ENCODE peak calls at places on chromosomes 4 and X, in seven cellular contexts. J, C, Y, U, W, Z and S are unnamed samples.

GRCh38 chr4:85005865-85006377 is 39.4 kb upstream of the WDFY3 start:
- DNase-seq in W (no peak), Y (peak; percentile 76), Z (peak; percentile 78), C (no peak), U (peak; percentile 89), J (peak; percentile 70), S (peak; percentile 89)

GRCh38 chr4:183471960-183472708 is 27.7 kb downstream of the CDKN2AIP start:
- DNase-seq in W (peak; percentile 6), J (peak; percentile 81), C (peak; percentile 73), U (peak; percentile 84), Y (peak; percentile 87), Z (no peak), S (peak; percentile 61)

GRCh38 chr4:182863501-182863900 is 53.7 kb downstream of the DCTD start:
- DNase-seq in W (no peak), Z (no peak), U (no peak), J (no peak), Y (no peak), C (no peak), S (no peak)

GRCh38 chr4:105520819-105521790 is 31.3 kb upstream of the ARHGEF38 start:
- DNase-seq in J (peak; percentile 41), Y (peak; percentile 74), W (no peak), Z (peak; percentile 18), C (no peak), U (peak; percentile 62), S (peak; percentile 64)

GRCh38 chr4:169234137-169234855 is 36.5 kb downstream of the SH3RF1 start:
- DNase-seq in W (no peak), Z (no peak), U (no peak), C (no peak), J (no peak), Y (peak; percentile 66), S (peak; percentile 50)

GRCh38 chrX:28590394-28590793 is 3.1 kb downstream of the IL1RAPL1 start:
- DNase-seq in W (no peak), U (no peak), Y (peak; percentile 36), C (no peak), J (no peak), Z (no peak), S (no peak)

GRCh38 chr4:102612824-102613366 is 111.7 kb downstream of the NFKB1 start:
- DNase-seq in Z (no peak), Y (no peak), W (no peak), J (no peak), C (no peak), U (no peak), S (no peak)

GRCh38 chr4:44651425-44651824 is at the start of gene YIPF7:
- DNase-seq in Y (no peak), Z (no peak), C (no peak), U (no peak), W (no peak), J (no peak), S (no peak)

GRCh38 chr4:102730968-102731533 is 29.7 kb downstream of the MANBA start:
- DNase-seq in J (no peak), C (no peak), Z (no peak), W (no peak), Y (no peak), U (no peak), S (no peak)

GRCh38 chr4:79325864-79326328 is at the start of gene NAA11:
- DNase-seq in J (no peak), C (no peak), W (no peak), U (no peak), Y (no peak), Z (no peak), S (no peak)